ENCODE peak calls at places on chromosomes 2 and 18, in ten cellular contexts. One of them, this sample, is unnamed.

GRCh38 chr2:72883356-72883962 is 3.7 kb upstream of the SPR start:
- DNase-seq in activated CD8-positive, alpha-beta memory T cell treated with anti-CD3 and anti-CD28 coated beads for 24 hours: no peak
- DNase-seq in RPMI7951: peak
- DNase-seq in stimulated activated CD4-positive, alpha-beta T cell treated with anti-CD3 and anti-CD28 coated beads, Interleukin-1b, Interleukin-23, amount 100 ng/mL, for 24 hours: no peak
- DNase-seq in A673: peak
- DNase-seq in cardiac fibroblast: peak
- DNase-seq in pons: no peak
- DNase-seq in NCI-H748 treated with DMSO at 0.1 percent for 48 hours: no peak
- DNase-seq in body of pancreas: no peak
- DNase-seq in omental fat pad: no peak
- DNase-seq in this sample: no peak

GRCh38 chr18:48897531-48897930 is 53.2 kb downstream of the SMAD7 start:
- DNase-seq in stimulated activated CD4-positive, alpha-beta T cell treated with anti-CD3 and anti-CD28 coated beads, Interleukin-1b, Interleukin-23, amount 100 ng/mL, for 24 hours: no peak
- DNase-seq in activated CD8-positive, alpha-beta memory T cell treated with anti-CD3 and anti-CD28 coated beads for 24 hours: no peak
- DNase-seq in A673: no peak
- DNase-seq in body of pancreas: no peak
- DNase-seq in cardiac fibroblast: peak
- DNase-seq in pons: no peak
- DNase-seq in RPMI7951: no peak
- DNase-seq in omental fat pad: no peak
- DNase-seq in NCI-H748 treated with DMSO at 0.1 percent for 48 hours: no peak
- DNase-seq in this sample: no peak

GRCh38 chr2:1295740-1296139 is 117.5 kb upstream of the TPO start:
- DNase-seq in cardiac fibroblast: no peak
- DNase-seq in A673: no peak
- DNase-seq in RPMI7951: no peak
- DNase-seq in NCI-H748 treated with DMSO at 0.1 percent for 48 hours: no peak
- DNase-seq in omental fat pad: no peak
- DNase-seq in stimulated activated CD4-positive, alpha-beta T cell treated with anti-CD3 and anti-CD28 coated beads, Interleukin-1b, Interleukin-23, amount 100 ng/mL, for 24 hours: no peak
- DNase-seq in body of pancreas: no peak
- DNase-seq in pons: no peak
- DNase-seq in activated CD8-positive, alpha-beta memory T cell treated with anti-CD3 and anti-CD28 coated beads for 24 hours: no peak
- DNase-seq in this sample: no peak

GRCh38 chr2:68500649-68501048 is 33.3 kb downstream of the APLF start:
- DNase-seq in stimulated activated CD4-positive, alpha-beta T cell treated with anti-CD3 and anti-CD28 coated beads, Interleukin-1b, Interleukin-23, amount 100 ng/mL, for 24 hours: no peak
- DNase-seq in pons: peak
- DNase-seq in cardiac fibroblast: no peak
- DNase-seq in omental fat pad: no peak
- DNase-seq in activated CD8-positive, alpha-beta memory T cell treated with anti-CD3 and anti-CD28 coated beads for 24 hours: no peak
- DNase-seq in A673: no peak
- DNase-seq in body of pancreas: no peak
- DNase-seq in RPMI7951: no peak
- DNase-seq in NCI-H748 treated with DMSO at 0.1 percent for 48 hours: no peak
- DNase-seq in this sample: peak

GRCh38 chr2:173652731-173653426 is 298.2 kb downstream of the CDCA7 start:
- DNase-seq in RPMI7951: peak
- DNase-seq in activated CD8-positive, alpha-beta memory T cell treated with anti-CD3 and anti-CD28 coated beads for 24 hours: no peak
- DNase-seq in omental fat pad: no peak
- DNase-seq in pons: no peak
- DNase-seq in NCI-H748 treated with DMSO at 0.1 percent for 48 hours: peak
- DNase-seq in stimulated activated CD4-positive, alpha-beta T cell treated with anti-CD3 and anti-CD28 coated beads, Interleukin-1b, Interleukin-23, amount 100 ng/mL, for 24 hours: no peak
- DNase-seq in body of pancreas: peak
- DNase-seq in cardiac fibroblast: peak
- DNase-seq in A673: peak
- DNase-seq in this sample: no peak

GRCh38 chr2:133972786-133973185 is 281.1 kb upstream of the MGAT5 start:
- DNase-seq in pons: peak
- DNase-seq in activated CD8-positive, alpha-beta memory T cell treated with anti-CD3 and anti-CD28 coated beads for 24 hours: no peak
- DNase-seq in omental fat pad: no peak
- DNase-seq in cardiac fibroblast: peak
- DNase-seq in RPMI7951: peak
- DNase-seq in stimulated activated CD4-positive, alpha-beta T cell treated with anti-CD3 and anti-CD28 coated beads, Interleukin-1b, Interleukin-23, amount 100 ng/mL, for 24 hours: no peak
- DNase-seq in NCI-H748 treated with DMSO at 0.1 percent for 48 hours: no peak
- DNase-seq in A673: no peak
- DNase-seq in body of pancreas: no peak
- DNase-seq in this sample: no peak

GRCh38 chr2:9071032-9071431 is 67.5 kb upstream of the MBOAT2 start:
- DNase-seq in body of pancreas: no peak
- DNase-seq in RPMI7951: peak
- DNase-seq in activated CD8-positive, alpha-beta memory T cell treated with anti-CD3 and anti-CD28 coated beads for 24 hours: no peak
- DNase-seq in pons: no peak
- DNase-seq in omental fat pad: no peak
- DNase-seq in A673: peak
- DNase-seq in cardiac fibroblast: no peak
- DNase-seq in stimulated activated CD4-positive, alpha-beta T cell treated with anti-CD3 and anti-CD28 coated beads, Interleukin-1b, Interleukin-23, amount 100 ng/mL, for 24 hours: no peak
- DNase-seq in NCI-H748 treated with DMSO at 0.1 percent for 48 hours: no peak
- DNase-seq in this sample: no peak

GRCh38 chr18:58748899-58749595 is 77.8 kb downstream of the MALT1 start:
- DNase-seq in body of pancreas: no peak
- DNase-seq in activated CD8-positive, alpha-beta memory T cell treated with anti-CD3 and anti-CD28 coated beads for 24 hours: no peak
- DNase-seq in NCI-H748 treated with DMSO at 0.1 percent for 48 hours: no peak
- DNase-seq in A673: no peak
- DNase-seq in cardiac fibroblast: no peak
- DNase-seq in stimulated activated CD4-positive, alpha-beta T cell treated with anti-CD3 and anti-CD28 coated beads, Interleukin-1b, Interleukin-23, amount 100 ng/mL, for 24 hours: no peak
- DNase-seq in RPMI7951: no peak
- DNase-seq in omental fat pad: no peak
- DNase-seq in pons: no peak
- DNase-seq in this sample: no peak

GRCh38 chr2:210224660-210225460 is at the start of gene ACADL:
- DNase-seq in NCI-H748 treated with DMSO at 0.1 percent for 48 hours: peak
- DNase-seq in pons: no peak
- DNase-seq in stimulated activated CD4-positive, alpha-beta T cell treated with anti-CD3 and anti-CD28 coated beads, Interleukin-1b, Interleukin-23, amount 100 ng/mL, for 24 hours: no peak
- DNase-seq in body of pancreas: peak
- DNase-seq in cardiac fibroblast: peak
- DNase-seq in A673: peak
- DNase-seq in RPMI7951: peak
- DNase-seq in omental fat pad: no peak
- DNase-seq in activated CD8-positive, alpha-beta memory T cell treated with anti-CD3 and anti-CD28 coated beads for 24 hours: peak
- DNase-seq in this sample: peak

GRCh38 chr2:241218131-241219029 is 29.9 kb downstream of the ANO7 start:
- DNase-seq in pons: no peak
- DNase-seq in cardiac fibroblast: peak
- DNase-seq in stimulated activated CD4-positive, alpha-beta T cell treated with anti-CD3 and anti-CD28 coated beads, Interleukin-1b, Interleukin-23, amount 100 ng/mL, for 24 hours: no peak
- DNase-seq in activated CD8-positive, alpha-beta memory T cell treated with anti-CD3 and anti-CD28 coated beads for 24 hours: peak
- DNase-seq in RPMI7951: peak
- DNase-seq in omental fat pad: peak
- DNase-seq in NCI-H748 treated with DMSO at 0.1 percent for 48 hours: no peak
- DNase-seq in body of pancreas: peak
- DNase-seq in A673: peak
- DNase-seq in this sample: no peak

GRCh38 chr2:38122344-38122743 is 46.4 kb upstream of the CYP1B1 start:
- DNase-seq in activated CD8-positive, alpha-beta memory T cell treated with anti-CD3 and anti-CD28 coated beads for 24 hours: no peak
- DNase-seq in omental fat pad: no peak
- DNase-seq in A673: no peak
- DNase-seq in pons: no peak
- DNase-seq in cardiac fibroblast: peak
- DNase-seq in body of pancreas: no peak
- DNase-seq in RPMI7951: no peak
- DNase-seq in NCI-H748 treated with DMSO at 0.1 percent for 48 hours: no peak
- DNase-seq in stimulated activated CD4-positive, alpha-beta T cell treated with anti-CD3 and anti-CD28 coated beads, Interleukin-1b, Interleukin-23, amount 100 ng/mL, for 24 hours: no peak
- DNase-seq in this sample: no peak

GRCh38 chr2:38722271-38723115 is 28.7 kb downstream of the SRSF7 start:
- DNase-seq in activated CD8-positive, alpha-beta memory T cell treated with anti-CD3 and anti-CD28 coated beads for 24 hours: peak
- DNase-seq in stimulated activated CD4-positive, alpha-beta T cell treated with anti-CD3 and anti-CD28 coated beads, Interleukin-1b, Interleukin-23, amount 100 ng/mL, for 24 hours: peak
- DNase-seq in A673: no peak
- DNase-seq in cardiac fibroblast: no peak
- DNase-seq in RPMI7951: no peak
- DNase-seq in body of pancreas: no peak
- DNase-seq in pons: no peak
- DNase-seq in omental fat pad: no peak
- DNase-seq in NCI-H748 treated with DMSO at 0.1 percent for 48 hours: no peak
- DNase-seq in this sample: no peak

This sample was measured in left lobe of liver.